ENCODE peak calls at places on chromosomes 4 and X, in four cellular contexts. Q, S, K and V are unnamed samples.
A peak's percentile ranks its signal among the peaks of the same experiment; 100 is the strongest.

GRCh38 chrX:18855919-18856644 is 127.8 kb downstream of the PHKA2 start:
- DNase-seq in Q (no peak), K (no peak), S (no peak), V (peak; percentile 90)

GRCh38 chr4:116702949-116703348 is 382.4 kb downstream of the TRAM1L1 start:
- DNase-seq in S (peak; percentile 24), Q (no peak), K (no peak), V (no peak)

GRCh38 chrX:68163446-68163845 is 269.8 kb downstream of the OPHN1 start:
- DNase-seq in Q (no peak), K (no peak), S (no peak), V (no peak)

GRCh38 chrX:133609151-133609550 is 193.9 kb upstream of the GPC4 start:
- DNase-seq in K (no peak), S (no peak), Q (no peak), V (no peak)

GRCh38 chrX:70042399-70043371 is 7.1 kb downstream of the AWAT2 start:
- DNase-seq in Q (peak; percentile 40), S (peak; percentile 18), K (no peak), V (no peak)

GRCh38 chrX:104347860-104348259 is 93.1 kb upstream of the ESX1 start:
- DNase-seq in Q (no peak), K (no peak), S (no peak), V (no peak)

GRCh38 chrX:40411350-40412111 is 169.2 kb upstream of the ATP6AP2 start:
- DNase-seq in S (peak; percentile 0), Q (peak; percentile 52), K (no peak), V (no peak)

GRCh38 chrX:125439194-125439849 is 119.7 kb downstream of the TEX13C start:
- DNase-seq in Q (peak; percentile 69), S (no peak), K (no peak), V (no peak)

GRCh38 chrX:71989768-71990167 is 79.1 kb downstream of the NHSL2 start:
- DNase-seq in S (no peak), Q (no peak), K (no peak), V (no peak)

GRCh38 chrX:103177561-103177960 is 37.3 kb upstream of the BEX4 start:
- DNase-seq in S (no peak), Q (no peak), K (no peak), V (no peak)

DNA sequence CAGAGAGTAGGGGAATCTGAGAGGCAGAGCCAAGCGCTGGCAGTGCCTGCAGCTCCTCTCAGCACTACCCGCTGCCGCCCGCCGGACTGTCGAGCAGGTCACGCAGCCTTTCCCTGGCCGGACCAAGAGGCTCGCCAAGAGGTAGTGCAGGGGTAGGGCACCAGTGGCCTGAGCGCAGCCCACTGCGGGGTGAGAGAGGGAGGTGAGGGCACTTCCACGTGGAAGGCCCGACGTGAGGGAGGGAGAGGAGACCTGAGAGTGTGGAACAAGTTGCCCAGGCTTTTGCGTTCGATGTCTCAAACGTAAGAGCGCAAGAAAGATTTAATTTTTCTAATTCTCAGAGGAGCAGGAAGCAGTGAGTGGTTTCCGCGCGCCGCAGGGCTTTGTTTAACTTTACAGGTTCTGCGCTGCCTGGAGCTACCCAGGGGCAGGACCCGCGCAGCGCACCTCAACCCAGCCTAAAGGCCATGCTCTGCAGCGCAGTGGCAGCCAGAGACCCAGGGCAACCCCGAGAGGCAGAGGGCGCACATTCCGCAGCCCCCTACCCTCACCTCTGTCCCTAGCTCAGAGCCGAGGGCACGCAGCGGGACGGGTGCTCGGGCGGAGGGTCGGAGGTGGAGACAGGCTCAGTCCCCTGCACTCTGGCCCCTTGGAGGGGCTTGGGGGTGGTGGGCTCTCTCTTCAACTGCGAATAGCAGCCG is 14.9 kb downstream of the ARHGAP36 start:
- DNase-seq in S (no peak), K (peak; percentile 57), Q (no peak), V (no peak)
- TF ChIP-seq HDAC2 in S (no peak), K (no peak), Q (no peak), V (no peak)

GRCh38 chr4:10135252-10135651 is 18.7 kb upstream of the WDR1 start:
- DNase-seq in Q (no peak), S (no peak), K (no peak), V (no peak)
- TF ChIP-seq KDM1A in Q (no peak), S (no peak), K (no peak), V (no peak)

GRCh38 chr4:2935762-2936743 is 27.2 kb downstream of the NOP14 start:
- DNase-seq in S (no peak), K (no peak), Q (peak; percentile 64), V (peak; percentile 57)
- TF ChIP-seq SIN3A in S (no peak), K (no peak), Q (no peak), V (no peak)

DNA sequence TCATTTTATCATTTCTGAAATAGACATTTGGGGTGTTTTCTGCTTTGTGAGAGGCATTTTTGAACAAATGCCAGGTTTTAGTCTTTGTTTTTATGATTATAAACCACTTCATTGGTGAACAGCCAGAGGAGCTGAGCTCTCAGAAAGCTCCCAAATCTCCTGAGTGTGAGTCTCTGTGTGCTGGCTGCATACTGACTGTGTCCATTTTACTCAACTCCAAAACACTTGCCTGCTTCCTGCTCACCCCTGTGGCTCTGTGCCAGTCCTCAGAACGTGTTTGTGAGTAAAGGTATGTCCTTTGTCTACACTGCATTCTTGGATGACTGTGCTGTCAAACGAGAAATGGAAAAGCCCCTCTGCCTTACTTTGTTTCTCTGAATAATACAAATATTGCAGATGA is 5.4 kb upstream of the LRAT start:
- DNase-seq in K (no peak), S (no peak), Q (no peak), V (no peak)
- TF ChIP-seq HDAC2 in K (no peak), S (no peak), Q (no peak), V (no peak)